ENCODE peak calls at places on chromosomes 2 and 18, in nine cellular contexts. N is OCI-LY7; G is body of pancreas; W is IMR-90; C is choroid plexus epithelial cell; X is BE2C; S is CD4-positive, alpha-beta T cell; K is AG10803; O is H9. L is an unnamed sample.

GRCh38 chr18:58125183-58125582 is 81.2 kb downstream of the NEDD4L start:
- DNase-seq in W (no peak), K (peak; percentile 6), N (no peak), C (peak; percentile 35), G (no peak), O (no peak), X (no peak), S (no peak), L (no peak)

GRCh38 chr2:1940660-1941059 is 196.3 kb upstream of the PXDN start:
- DNase-seq in X (peak; percentile 16), N (no peak), C (peak; percentile 61), G (peak; percentile 61), S (no peak), O (no peak), W (no peak), K (peak; percentile 4), L (no peak)

GRCh38 chr18:59220164-59220783 is 316 bp downstream of the GRP start:
- DNase-seq in C (no peak), N (no peak), X (peak; percentile 7), S (no peak), K (no peak), O (peak; percentile 45), W (no peak), G (no peak), L (no peak)

GRCh38 chr18:32019251-32019943 is 772 bp downstream of the RNF125 start:
- DNase-seq in O (peak; percentile 49), N (peak; percentile 61), C (peak; percentile 48), S (peak; percentile 52), W (no peak), X (no peak), G (peak; percentile 48), K (peak; percentile 8), L (peak; percentile 75)

GRCh38 chr18:57819119-57819518 is 16.0 kb upstream of the ATP8B1 start:
- DNase-seq in X (no peak), W (no peak), O (no peak), N (no peak), G (no peak), K (no peak), C (no peak), S (no peak), L (no peak)

GRCh38 chr2:240930631-240931318 is 24.6 kb downstream of the CROCC2 start:
- DNase-seq in C (no peak), X (peak; percentile 9), S (no peak), W (no peak), K (no peak), O (peak; percentile 24), N (no peak), G (no peak), L (no peak)

GRCh38 chr2:69017876-69018275 is 4.9 kb downstream of the ANTXR1 start:
- DNase-seq in G (no peak), W (peak; percentile 49), X (no peak), K (no peak), C (no peak), O (no peak), N (no peak), S (no peak), L (no peak)

GRCh38 chr2:240926516-240927389 is 20.6 kb downstream of the CROCC2 start:
- DNase-seq in C (no peak), G (peak; percentile 48), W (peak; percentile 56), K (peak; percentile 13), N (no peak), S (no peak), O (peak; percentile 30), X (peak; percentile 29), L (peak; percentile 44)

GRCh38 chr2:72605836-72606442 is 219.9 kb downstream of the EXOC6B start:
- DNase-seq in W (peak; percentile 39), X (no peak), G (no peak), N (peak; percentile 13), K (no peak), O (no peak), S (no peak), C (peak; percentile 60), L (no peak)

GRCh38 chr2:98637401-98638144 is 29.2 kb downstream of the UNC50 start:
- DNase-seq in C (no peak), N (no peak), W (no peak), K (no peak), S (no peak), G (no peak), X (no peak), O (no peak), L (no peak)

GRCh38 chr18:13982136-13982535 is 66.8 kb upstream of the MC2R start:
- DNase-seq in O (peak; percentile 82), S (no peak), N (no peak), X (no peak), K (no peak), C (no peak), W (no peak), G (no peak), L (no peak)

GRCh38 chr2:112614201-112614840 is 29.9 kb downstream of the CHCHD5 start:
- DNase-seq in C (peak; percentile 46), N (no peak), G (no peak), O (peak; percentile 78), S (no peak), K (no peak), X (no peak), W (no peak), L (no peak)

GRCh38 chr2:158187908-158188307 is 86.2 kb downstream of the UPP2 start:
- DNase-seq in S (no peak), C (no peak), N (no peak), K (no peak), W (no peak), G (no peak), X (no peak), O (no peak), L (no peak)

GRCh38 chr2:155815851-155816250 is 516.7 kb downstream of the NR4A2 start:
- DNase-seq in G (no peak), S (no peak), X (peak; percentile 15), N (peak; percentile 29), K (no peak), W (no peak), C (peak; percentile 0), O (peak; percentile 63), L (no peak)

GRCh38 chr2:116747103-116747502 is 1067.4 kb upstream of the DDX18 start:
- DNase-seq in W (no peak), C (no peak), G (no peak), K (no peak), N (no peak), O (no peak), X (no peak), S (no peak), L (no peak)
- TF ChIP-seq CTCF in W (no peak), C (no peak), G (no peak), K (no peak), N (peak; percentile 35), O (peak; percentile 63), X (peak; percentile 45), S (no peak), L (peak; percentile 23)

DNA sequence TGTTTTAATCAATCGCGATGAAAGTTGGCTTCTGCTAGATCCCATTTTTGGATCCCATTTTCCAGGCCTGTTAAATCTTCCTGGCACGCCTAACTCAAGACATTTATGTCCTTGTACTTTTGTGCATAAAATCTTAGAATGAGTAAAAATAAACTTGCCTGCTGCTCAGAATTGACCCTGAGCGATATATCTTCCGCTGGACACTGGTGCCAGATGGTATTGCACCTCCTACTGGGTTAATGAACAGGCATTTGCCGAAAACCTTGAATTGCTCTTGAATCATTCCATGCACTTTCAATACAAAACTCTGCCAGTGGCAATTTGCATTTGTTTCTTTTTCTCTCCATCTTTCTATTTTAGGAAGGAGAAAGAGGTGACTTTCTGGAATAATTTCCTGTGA is 60.1 kb upstream of the MGAT5 start:
- DNase-seq in C (peak; percentile 33), K (no peak), O (no peak), X (no peak), W (no peak), S (no peak), N (no peak), G (no peak), L (no peak)
- TF ChIP-seq CTCF in C (peak; percentile 32), K (no peak), O (peak; percentile 19), X (no peak), W (no peak), S (no peak), N (peak; percentile 9), G (peak; percentile 27), L (no peak)

GRCh38 chr2:191155608-191156071 is 4.8 kb upstream of the STAT4 start:
- DNase-seq in C (peak; percentile 84), N (peak; percentile 24), X (no peak), S (no peak), G (no peak), O (no peak), K (peak; percentile 73), W (peak; percentile 70), L (no peak)

GRCh38 chr2:191158751-191159150 is 8.0 kb upstream of the STAT4 start:
- DNase-seq in K (peak; percentile 63), G (no peak), N (no peak), C (no peak), O (no peak), S (no peak), W (no peak), X (no peak), L (no peak)

GRCh38 chr2:191152841-191153240 is 2.0 kb upstream of the STAT4 start:
- DNase-seq in G (no peak), K (peak; percentile 88), X (no peak), S (no peak), C (peak; percentile 53), W (peak; percentile 75), O (no peak), N (no peak), L (no peak)

GRCh38 chr2:191158179-191158578 is 7.4 kb upstream of the STAT4 start:
- DNase-seq in O (no peak), G (no peak), K (no peak), W (no peak), X (no peak), S (no peak), C (no peak), N (no peak), L (no peak)
- TF ChIP-seq CTCF in O (no peak), G (no peak), K (no peak), W (no peak), X (no peak), S (no peak), C (no peak), N (no peak), L (no peak)

DNA sequence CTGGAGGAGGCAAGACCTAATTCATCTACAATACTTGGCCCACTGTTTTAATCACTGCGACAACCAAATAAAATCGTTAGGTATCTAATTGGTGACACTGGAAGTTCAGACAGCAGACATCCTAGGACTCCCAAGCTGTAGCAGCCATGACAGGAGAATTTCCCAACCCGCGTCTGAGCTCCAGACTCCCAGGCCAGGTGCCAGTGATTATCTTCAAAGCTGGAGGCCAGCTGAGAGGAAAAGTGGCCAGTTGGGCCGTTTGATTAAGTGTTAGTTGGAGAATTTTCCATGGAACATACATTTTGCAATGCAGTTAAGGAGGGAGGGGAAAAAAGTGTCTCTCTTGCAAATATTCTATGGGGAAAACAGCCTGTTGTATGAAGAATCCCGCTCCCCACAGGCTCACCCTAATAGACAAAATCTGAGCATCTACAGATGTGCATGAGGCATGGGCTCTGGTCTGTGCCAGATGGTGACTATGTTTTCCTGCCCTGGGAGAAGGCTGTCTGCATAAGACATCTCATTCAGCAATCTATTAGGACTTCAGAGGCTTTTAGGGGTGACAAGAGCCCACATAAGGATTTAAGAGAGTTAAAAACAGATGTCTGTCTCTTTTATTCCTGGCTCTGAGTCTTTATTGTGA is 92.3 kb upstream of the SLC35G4 start:
- DNase-seq in X (peak; percentile 19), S (no peak), O (no peak), N (no peak), G (no peak), C (no peak), W (no peak), K (peak; percentile 60), L (no peak)
- TF ChIP-seq CTCF in X (no peak), S (no peak), O (no peak), N (no peak), G (no peak), C (no peak), W (no peak), K (no peak), L (no peak)